ENCODE peak calls at places on chromosomes 7 and 10, in four cellular contexts. Q is B cell, H is GM12865, N is A549. Y is an unnamed sample.

GRCh38 chr7:157022681-157023588 is 12.5 kb upstream of the MNX1 start:
- DNase-seq in Q (no peak), H (no peak), N (no peak), Y (no peak)

GRCh38 chr10:80057171-80057570 is 21.3 kb upstream of the TMEM254 start:
- DNase-seq in Q (no peak), H (no peak), N (no peak), Y (no peak)

GRCh38 chr10:111410740-111411139 is 333.9 kb downstream of the ADRA2A start:
- DNase-seq in Q (no peak), H (no peak), N (no peak), Y (no peak)

GRCh38 chr7:84548366-84549085 is 353.9 kb upstream of the SEMA3A start:
- DNase-seq in Q (no peak), H (no peak), N (no peak), Y (no peak)

GRCh38 chr10:78623577-78624215 is 445.1 kb upstream of the ZMIZ1 start:
- DNase-seq in Q (no peak), H (no peak), N (peak), Y (no peak)

GRCh38 chr7:64667311-64667710 is 1.4 kb downstream of the ZNF107 start:
- DNase-seq in Q (no peak), H (no peak), N (no peak), Y (no peak)

GRCh38 chr10:58844680-58845079 is 331.8 kb upstream of the PHYHIPL start:
- DNase-seq in Q (no peak), H (no peak), N (no peak), Y (no peak)

GRCh38 chr10:52198540-52198939 is 115.5 kb upstream of the DKK1 start:
- DNase-seq in Q (no peak), H (no peak), N (no peak), Y (no peak)

GRCh38 chr7:142567201-142567600 is 182.1 kb upstream of the PRSS1 start:
- DNase-seq in Q (no peak), H (no peak), N (no peak), Y (no peak)

GRCh38 chr10:1399431-1400120 is 337.7 kb downstream of the ADARB2 start:
- DNase-seq in Q (no peak), H (no peak), N (no peak), Y (no peak)

GRCh38 chr7:134755422-134756022 is 23.9 kb upstream of the CALD1 start:
- DNase-seq in Q (peak), H (peak), N (no peak), Y (no peak)

GRCh38 chr10:34656676-34657075 is 158.4 kb downstream of the PARD3 start:
- DNase-seq in Q (no peak), H (no peak), N (no peak), Y (no peak)

GRCh38 chr10:120969219-120969645 is 118.1 kb downstream of the WDR11 start:
- DNase-seq in Q (no peak), H (peak), N (no peak), Y (no peak)

GRCh38 chr10:30231071-30231652 is 117.9 kb downstream of the MTPAP start:
- DNase-seq in Q (no peak), H (no peak), N (no peak), Y (no peak)

GRCh38 chr10:43393606-43394360 is 15.2 kb downstream of the HNRNPF start:
- DNase-seq in Q (no peak), H (no peak), N (no peak), Y (no peak)

GRCh38 chr7:23184709-23185354 is 3.0 kb downstream of the NUP42 start:
- DNase-seq in Q (no peak), H (peak), N (peak), Y (no peak)

GRCh38 chr7:11193131-11193867 is 219.6 kb downstream of the PHF14 start:
- DNase-seq in Q (no peak), H (no peak), N (no peak), Y (no peak)

GRCh38 chr10:37975407-37975991 is 948 bp downstream of the ZNF25 start:
- DNase-seq in Q (peak), H (peak), N (peak), Y (no peak)

GRCh38 chr7:84195295-84196006 is 862 bp upstream of the SEMA3A start:
- DNase-seq in Q (no peak), H (no peak), N (no peak), Y (no peak)

GRCh38 chr10:22699976-22700375 is 14.4 kb downstream of the PIP4K2A start:
- DNase-seq in Q (no peak), H (peak), N (no peak), Y (no peak)

GRCh38 chr10:121260383-121260782 is 337.9 kb downstream of the FGFR2 start:
- DNase-seq in Q (no peak), H (no peak), N (no peak), Y (no peak)

GRCh38 chr7:137703291-137704010 is 143.3 kb downstream of the DGKI start:
- DNase-seq in Q (no peak), H (no peak), N (no peak), Y (no peak)

GRCh38 chr10:86110156-86110786 is 256.3 kb downstream of the GRID1 start:
- DNase-seq in Q (no peak), H (peak), N (no peak), Y (no peak)
- TF ChIP-seq CTCF in Q (no peak), H (peak), N (no peak), Y (peak)

GRCh38 chr10:54983255-54983654 is 182.2 kb upstream of the PCDH15 start:
- DNase-seq in Q (no peak), H (no peak), N (no peak), Y (no peak)

DNA sequence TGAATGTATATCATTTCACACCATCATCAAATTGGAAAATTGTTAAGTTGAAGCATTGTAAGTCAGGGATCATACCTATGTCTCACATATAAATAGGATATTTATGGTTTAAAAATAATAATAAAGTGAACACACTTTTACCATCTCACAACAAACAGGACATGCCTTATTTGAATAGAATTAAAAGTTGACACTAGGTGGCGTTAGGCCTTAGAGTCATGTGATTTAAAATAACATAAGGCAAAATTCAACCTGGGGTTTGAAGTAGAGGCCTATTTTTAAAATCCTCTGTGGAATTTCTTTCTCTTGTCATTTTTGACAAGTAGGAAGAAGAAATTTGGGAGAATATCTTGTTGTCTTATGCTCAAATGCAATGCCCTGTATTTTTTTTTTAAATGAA is 184.7 kb upstream of the PCDH15 start:
- DNase-seq in Q (no peak), H (peak), N (no peak), Y (peak)
- TF ChIP-seq CTCF in Q (peak), H (peak), N (peak), Y (peak)

GRCh38 chr7:55053651-55054226 is 34.9 kb downstream of the EGFR start:
- DNase-seq in Q (no peak), H (no peak), N (no peak), Y (no peak)

GRCh38 chr7:55054758-55055157 is 35.9 kb downstream of the EGFR start:
- DNase-seq in Q (no peak), H (no peak), N (no peak), Y (no peak)

GRCh38 chr7:55055479-55055878 is 36.7 kb downstream of the EGFR start:
- DNase-seq in Q (no peak), H (no peak), N (no peak), Y (no peak)

GRCh38 chr7:55052726-55053431 is 34.1 kb downstream of the EGFR start:
- DNase-seq in Q (no peak), H (no peak), N (no peak), Y (no peak)

GRCh38 chr7:55054252-55054651 is 35.4 kb downstream of the EGFR start:
- DNase-seq in Q (no peak), H (no peak), N (no peak), Y (no peak)
- TF ChIP-seq CTCF in Q (no peak), H (no peak), N (no peak), Y (no peak)

GRCh38 chr10:7819126-7819470 is 793 bp downstream of the TAF3 start:
- DNase-seq in Q (peak), H (peak), N (peak), Y (peak)
- TF ChIP-seq CTCF in Q (no peak), H (peak), N (peak), Y (peak)

GRCh38 chr10:99695761-99696160 is 36.2 kb downstream of the COX15 start:
- DNase-seq in Q (no peak), H (no peak), N (no peak), Y (no peak)

GRCh38 chr10:99694171-99694570 is 34.9 kb downstream of the ENTPD7 start:
- DNase-seq in Q (no peak), H (no peak), N (no peak), Y (no peak)

GRCh38 chr10:99700649-99701048 is 31.3 kb downstream of the COX15 start:
- DNase-seq in Q (no peak), H (no peak), N (no peak), Y (no peak)

DNA sequence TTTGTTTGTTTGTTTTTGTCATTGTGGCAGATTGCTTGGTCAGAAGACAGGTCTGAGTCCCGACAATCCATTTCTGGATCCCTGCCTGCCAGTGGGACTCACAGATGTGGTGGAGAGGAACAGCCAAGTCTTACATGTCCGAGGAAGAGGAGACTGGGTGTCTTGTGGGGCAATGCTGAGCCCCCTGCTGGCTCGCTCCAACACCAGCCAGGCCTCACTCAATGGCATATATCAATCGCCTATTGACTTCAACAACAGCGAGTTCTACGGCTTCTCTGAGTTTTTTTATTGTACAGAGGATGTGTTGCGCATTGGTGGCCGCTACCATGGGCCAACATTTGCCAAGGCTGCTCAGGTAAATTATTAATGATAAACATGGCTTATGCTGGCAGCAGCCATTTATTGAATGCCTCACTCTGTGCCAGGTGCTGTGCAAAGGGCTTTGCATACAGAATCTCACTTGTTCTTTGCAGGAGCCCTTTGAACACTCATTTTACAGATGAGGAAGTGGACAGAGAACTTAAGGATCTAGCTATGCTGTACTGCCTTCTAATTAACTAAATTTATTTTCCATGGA is 33.3 kb downstream of the COX15 start:
- DNase-seq in Q (peak), H (peak), N (no peak), Y (no peak)
- TF ChIP-seq CTCF in Q (no peak), H (peak), N (no peak), Y (no peak)

GRCh38 chr10:5589963-5590511 is 65.3 kb downstream of the CALML3 start:
- DNase-seq in Q (no peak), H (peak), N (peak), Y (no peak)
- TF ChIP-seq CTCF in Q (no peak), H (no peak), N (peak), Y (no peak)

GRCh38 chr10:124403548-124403947 is 15.2 kb downstream of the OAT start:
- DNase-seq in Q (peak), H (peak), N (peak), Y (peak)
- TF ChIP-seq CTCF in Q (peak), H (peak), N (peak), Y (peak)

Y was measured in GM13977.